ENCODE peak calls at places on chromosomes 13 and 19, in eight cellular contexts. One of them, this sample, is unnamed.

GRCh38 chr13:75400775-75401174 is 81.2 kb downstream of the TBC1D4 start:
- DNase-seq in lower leg skin: no peak
- DNase-seq in Calu3: no peak
- DNase-seq in tibial artery: no peak
- DNase-seq in HTR-8/SVneo: no peak
- DNase-seq in activated CD8-positive, alpha-beta T cell treated with anti-CD3 and anti-CD28 coated beads, Interleukin-2, amount 10 ng/mL, durations not matched to agents 7 days and 5 days: no peak
- DNase-seq in C1 segment of cervical spinal cord: no peak
- DNase-seq in RWPE1: no peak
- DNase-seq in this sample: no peak

GRCh38 chr13:40026741-40027140 is 371.3 kb downstream of the COG6 start:
- DNase-seq in lower leg skin: no peak
- DNase-seq in Calu3: no peak
- DNase-seq in tibial artery: no peak
- DNase-seq in HTR-8/SVneo: no peak
- DNase-seq in activated CD8-positive, alpha-beta T cell treated with anti-CD3 and anti-CD28 coated beads, Interleukin-2, amount 10 ng/mL, durations not matched to agents 7 days and 5 days: peak
- DNase-seq in C1 segment of cervical spinal cord: no peak
- DNase-seq in RWPE1: no peak
- DNase-seq in this sample: peak

GRCh38 chr19:17229890-17230289 is 3.9 kb downstream of the OCEL1 start:
- DNase-seq in lower leg skin: no peak
- DNase-seq in Calu3: no peak
- DNase-seq in tibial artery: no peak
- DNase-seq in HTR-8/SVneo: no peak
- DNase-seq in activated CD8-positive, alpha-beta T cell treated with anti-CD3 and anti-CD28 coated beads, Interleukin-2, amount 10 ng/mL, durations not matched to agents 7 days and 5 days: no peak
- DNase-seq in C1 segment of cervical spinal cord: no peak
- DNase-seq in RWPE1: no peak
- DNase-seq in this sample: no peak

GRCh38 chr13:51152713-51153112 is 41.6 kb upstream of the C13orf42 start:
- DNase-seq in lower leg skin: no peak
- DNase-seq in Calu3: no peak
- DNase-seq in tibial artery: no peak
- DNase-seq in HTR-8/SVneo: no peak
- DNase-seq in activated CD8-positive, alpha-beta T cell treated with anti-CD3 and anti-CD28 coated beads, Interleukin-2, amount 10 ng/mL, durations not matched to agents 7 days and 5 days: no peak
- DNase-seq in C1 segment of cervical spinal cord: no peak
- DNase-seq in RWPE1: no peak
- DNase-seq in this sample: no peak

GRCh38 chr13:93248627-93249047 is 22.0 kb downstream of the GPC6 start:
- DNase-seq in lower leg skin: no peak
- DNase-seq in Calu3: peak
- DNase-seq in tibial artery: no peak
- DNase-seq in HTR-8/SVneo: no peak
- DNase-seq in activated CD8-positive, alpha-beta T cell treated with anti-CD3 and anti-CD28 coated beads, Interleukin-2, amount 10 ng/mL, durations not matched to agents 7 days and 5 days: no peak
- DNase-seq in C1 segment of cervical spinal cord: no peak
- DNase-seq in RWPE1: no peak
- DNase-seq in this sample: no peak

GRCh38 chr19:703651-704446 is 4.9 kb upstream of the PALM start:
- DNase-seq in lower leg skin: peak
- DNase-seq in Calu3: peak
- DNase-seq in tibial artery: peak
- DNase-seq in HTR-8/SVneo: peak
- DNase-seq in activated CD8-positive, alpha-beta T cell treated with anti-CD3 and anti-CD28 coated beads, Interleukin-2, amount 10 ng/mL, durations not matched to agents 7 days and 5 days: peak
- DNase-seq in C1 segment of cervical spinal cord: no peak
- DNase-seq in RWPE1: peak
- DNase-seq in this sample: no peak

GRCh38 chr13:31756346-31756745 is 17.0 kb downstream of the RXFP2 start:
- DNase-seq in lower leg skin: no peak
- DNase-seq in Calu3: no peak
- DNase-seq in tibial artery: peak
- DNase-seq in HTR-8/SVneo: peak
- DNase-seq in activated CD8-positive, alpha-beta T cell treated with anti-CD3 and anti-CD28 coated beads, Interleukin-2, amount 10 ng/mL, durations not matched to agents 7 days and 5 days: no peak
- DNase-seq in C1 segment of cervical spinal cord: no peak
- DNase-seq in RWPE1: peak
- DNase-seq in this sample: no peak

GRCh38 chr19:16824658-16825311 is 4.4 kb upstream of the SIN3B start:
- DNase-seq in lower leg skin: no peak
- DNase-seq in Calu3: no peak
- DNase-seq in tibial artery: no peak
- DNase-seq in HTR-8/SVneo: no peak
- DNase-seq in activated CD8-positive, alpha-beta T cell treated with anti-CD3 and anti-CD28 coated beads, Interleukin-2, amount 10 ng/mL, durations not matched to agents 7 days and 5 days: no peak
- DNase-seq in C1 segment of cervical spinal cord: no peak
- DNase-seq in RWPE1: no peak
- DNase-seq in this sample: no peak

GRCh38 chr19:54684537-54684936 is 21.8 kb downstream of the LILRB4 start:
- DNase-seq in lower leg skin: no peak
- DNase-seq in Calu3: peak
- DNase-seq in tibial artery: no peak
- DNase-seq in HTR-8/SVneo: peak
- DNase-seq in activated CD8-positive, alpha-beta T cell treated with anti-CD3 and anti-CD28 coated beads, Interleukin-2, amount 10 ng/mL, durations not matched to agents 7 days and 5 days: peak
- DNase-seq in C1 segment of cervical spinal cord: no peak
- DNase-seq in RWPE1: peak
- DNase-seq in this sample: no peak

GRCh38 chr13:113149711-113150544 is 8.5 kb upstream of the PROZ start:
- DNase-seq in lower leg skin: no peak
- DNase-seq in Calu3: no peak
- DNase-seq in tibial artery: no peak
- DNase-seq in HTR-8/SVneo: no peak
- DNase-seq in activated CD8-positive, alpha-beta T cell treated with anti-CD3 and anti-CD28 coated beads, Interleukin-2, amount 10 ng/mL, durations not matched to agents 7 days and 5 days: no peak
- DNase-seq in C1 segment of cervical spinal cord: no peak
- DNase-seq in RWPE1: no peak
- DNase-seq in this sample: no peak

GRCh38 chr13:106145997-106146864 is 389.2 kb downstream of the EFNB2 start:
- DNase-seq in lower leg skin: no peak
- DNase-seq in Calu3: no peak
- DNase-seq in tibial artery: no peak
- DNase-seq in HTR-8/SVneo: no peak
- DNase-seq in activated CD8-positive, alpha-beta T cell treated with anti-CD3 and anti-CD28 coated beads, Interleukin-2, amount 10 ng/mL, durations not matched to agents 7 days and 5 days: no peak
- DNase-seq in C1 segment of cervical spinal cord: no peak
- DNase-seq in RWPE1: no peak
- DNase-seq in this sample: no peak

GRCh38 chr13:113801289-113801961 is 42.4 kb downstream of the TMEM255B start:
- DNase-seq in lower leg skin: no peak
- DNase-seq in Calu3: no peak
- DNase-seq in tibial artery: no peak
- DNase-seq in HTR-8/SVneo: no peak
- DNase-seq in activated CD8-positive, alpha-beta T cell treated with anti-CD3 and anti-CD28 coated beads, Interleukin-2, amount 10 ng/mL, durations not matched to agents 7 days and 5 days: no peak
- DNase-seq in C1 segment of cervical spinal cord: no peak
- DNase-seq in RWPE1: no peak
- DNase-seq in this sample: no peak

GRCh38 chr19:46579286-46579944 is 21.7 kb upstream of the CALM3 start:
- DNase-seq in lower leg skin: no peak
- DNase-seq in Calu3: no peak
- DNase-seq in tibial artery: no peak
- DNase-seq in HTR-8/SVneo: no peak
- DNase-seq in activated CD8-positive, alpha-beta T cell treated with anti-CD3 and anti-CD28 coated beads, Interleukin-2, amount 10 ng/mL, durations not matched to agents 7 days and 5 days: peak
- DNase-seq in C1 segment of cervical spinal cord: no peak
- DNase-seq in RWPE1: peak
- DNase-seq in this sample: no peak

GRCh38 chr13:63184693-63185092 is 1769.0 kb upstream of the PCDH20 start:
- DNase-seq in lower leg skin: no peak
- DNase-seq in Calu3: no peak
- DNase-seq in tibial artery: no peak
- DNase-seq in HTR-8/SVneo: peak
- DNase-seq in activated CD8-positive, alpha-beta T cell treated with anti-CD3 and anti-CD28 coated beads, Interleukin-2, amount 10 ng/mL, durations not matched to agents 7 days and 5 days: no peak
- DNase-seq in C1 segment of cervical spinal cord: no peak
- DNase-seq in RWPE1: peak
- DNase-seq in this sample: no peak

GRCh38 chr19:24064175-24064574 is 22.8 kb upstream of the ZNF254 start:
- DNase-seq in lower leg skin: no peak
- DNase-seq in Calu3: no peak
- DNase-seq in tibial artery: no peak
- DNase-seq in HTR-8/SVneo: no peak
- DNase-seq in activated CD8-positive, alpha-beta T cell treated with anti-CD3 and anti-CD28 coated beads, Interleukin-2, amount 10 ng/mL, durations not matched to agents 7 days and 5 days: no peak
- DNase-seq in C1 segment of cervical spinal cord: no peak
- DNase-seq in RWPE1: no peak
- DNase-seq in this sample: no peak

GRCh38 chr13:29589234-29589633 is 6.3 kb downstream of the SLC7A1 start:
- DNase-seq in lower leg skin: no peak
- DNase-seq in Calu3: peak
- DNase-seq in tibial artery: no peak
- DNase-seq in HTR-8/SVneo: peak
- DNase-seq in activated CD8-positive, alpha-beta T cell treated with anti-CD3 and anti-CD28 coated beads, Interleukin-2, amount 10 ng/mL, durations not matched to agents 7 days and 5 days: no peak
- DNase-seq in C1 segment of cervical spinal cord: no peak
- DNase-seq in RWPE1: no peak
- DNase-seq in this sample: no peak

GRCh38 chr13:110957181-110957884 is 42.5 kb upstream of the ANKRD10 start:
- DNase-seq in lower leg skin: no peak
- DNase-seq in Calu3: no peak
- DNase-seq in tibial artery: no peak
- DNase-seq in HTR-8/SVneo: no peak
- DNase-seq in activated CD8-positive, alpha-beta T cell treated with anti-CD3 and anti-CD28 coated beads, Interleukin-2, amount 10 ng/mL, durations not matched to agents 7 days and 5 days: no peak
- DNase-seq in C1 segment of cervical spinal cord: no peak
- DNase-seq in RWPE1: no peak
- DNase-seq in this sample: no peak

GRCh38 chr19:31211088-31211487 is 138.1 kb downstream of the TSHZ3 start:
- DNase-seq in lower leg skin: no peak
- DNase-seq in Calu3: no peak
- DNase-seq in tibial artery: no peak
- DNase-seq in HTR-8/SVneo: no peak
- DNase-seq in activated CD8-positive, alpha-beta T cell treated with anti-CD3 and anti-CD28 coated beads, Interleukin-2, amount 10 ng/mL, durations not matched to agents 7 days and 5 days: no peak
- DNase-seq in C1 segment of cervical spinal cord: no peak
- DNase-seq in RWPE1: no peak
- DNase-seq in this sample: no peak

GRCh38 chr13:75482070-75482819 is at the start of gene TBC1D4:
- DNase-seq in lower leg skin: peak
- DNase-seq in Calu3: peak
- DNase-seq in tibial artery: peak
- DNase-seq in HTR-8/SVneo: peak
- DNase-seq in activated CD8-positive, alpha-beta T cell treated with anti-CD3 and anti-CD28 coated beads, Interleukin-2, amount 10 ng/mL, durations not matched to agents 7 days and 5 days: peak
- DNase-seq in C1 segment of cervical spinal cord: peak
- DNase-seq in RWPE1: peak
- DNase-seq in this sample: peak

GRCh38 chr19:44696939-44697669 is 1.8 kb upstream of the CEACAM16 start:
- DNase-seq in lower leg skin: no peak
- DNase-seq in Calu3: no peak
- DNase-seq in tibial artery: no peak
- DNase-seq in HTR-8/SVneo: no peak
- DNase-seq in activated CD8-positive, alpha-beta T cell treated with anti-CD3 and anti-CD28 coated beads, Interleukin-2, amount 10 ng/mL, durations not matched to agents 7 days and 5 days: no peak
- DNase-seq in C1 segment of cervical spinal cord: no peak
- DNase-seq in RWPE1: no peak
- DNase-seq in this sample: no peak

GRCh38 chr13:49649963-49650312 is 21.6 kb downstream of the ARL11 start:
- DNase-seq in lower leg skin: no peak
- DNase-seq in Calu3: no peak
- DNase-seq in tibial artery: no peak
- DNase-seq in HTR-8/SVneo: no peak
- DNase-seq in activated CD8-positive, alpha-beta T cell treated with anti-CD3 and anti-CD28 coated beads, Interleukin-2, amount 10 ng/mL, durations not matched to agents 7 days and 5 days: no peak
- DNase-seq in C1 segment of cervical spinal cord: no peak
- DNase-seq in RWPE1: no peak
- DNase-seq in this sample: no peak